ENCODE peak calls at places on chromosomes 12 and 14, in seven cellular contexts. W, O, Q, Z, V, H and M are unnamed samples.

GRCh38 chr12:124588689-124589318 is 21.4 kb upstream of the NCOR2 start:
- DNase-seq in W (no peak), O (peak), Q (peak), Z (no peak), V (no peak), H (peak), M (no peak)

GRCh38 chr12:52581481-52581880 is 7.8 kb upstream of the KRT74 start:
- DNase-seq in W (peak), O (peak), Q (no peak), Z (no peak), V (no peak), H (no peak), M (no peak)

GRCh38 chr12:88764781-88765470 is 184.7 kb upstream of the KITLG start:
- DNase-seq in W (no peak), O (no peak), Q (no peak), Z (no peak), V (no peak), H (no peak), M (no peak)

GRCh38 chr12:131766382-131767107 is 55.7 kb downstream of the SFSWAP start:
- DNase-seq in W (no peak), O (no peak), Q (no peak), Z (no peak), V (no peak), H (no peak), M (no peak)

GRCh38 chr14:91142214-91142668 is 28.4 kb downstream of the DGLUCY start:
- DNase-seq in W (no peak), O (no peak), Q (no peak), Z (no peak), V (no peak), H (no peak), M (peak)

GRCh38 chr12:112752298-112752697 is 39.2 kb upstream of the RPH3A start:
- DNase-seq in W (no peak), O (no peak), Q (no peak), Z (no peak), V (no peak), H (no peak), M (no peak)

GRCh38 chr12:68264864-68265256 is 11.5 kb upstream of the IL22 start:
- DNase-seq in W (no peak), O (no peak), Q (no peak), Z (no peak), V (no peak), H (no peak), M (no peak)

GRCh38 chr14:78131616-78132015 is 38.6 kb upstream of the NRXN3 start:
- DNase-seq in W (no peak), O (no peak), Q (no peak), Z (no peak), V (no peak), H (no peak), M (no peak)

GRCh38 chr12:29148958-29149690 is at the start of gene FAR2:
- DNase-seq in W (peak), O (peak), Q (no peak), Z (peak), V (no peak), H (no peak), M (peak)
- TF ChIP-seq POLR2A in W (no peak), O (no peak), Q (no peak), Z (no peak), V (peak), H (no peak), M (no peak)

GRCh38 chr12:27733052-27733656 is 22.5 kb downstream of the MRPS35 start:
- DNase-seq in W (peak), O (no peak), Q (no peak), Z (no peak), V (no peak), H (no peak), M (no peak)
- TF ChIP-seq POLR2A in W (no peak), O (no peak), Q (no peak), Z (no peak), V (no peak), H (no peak), M (no peak)

DNA sequence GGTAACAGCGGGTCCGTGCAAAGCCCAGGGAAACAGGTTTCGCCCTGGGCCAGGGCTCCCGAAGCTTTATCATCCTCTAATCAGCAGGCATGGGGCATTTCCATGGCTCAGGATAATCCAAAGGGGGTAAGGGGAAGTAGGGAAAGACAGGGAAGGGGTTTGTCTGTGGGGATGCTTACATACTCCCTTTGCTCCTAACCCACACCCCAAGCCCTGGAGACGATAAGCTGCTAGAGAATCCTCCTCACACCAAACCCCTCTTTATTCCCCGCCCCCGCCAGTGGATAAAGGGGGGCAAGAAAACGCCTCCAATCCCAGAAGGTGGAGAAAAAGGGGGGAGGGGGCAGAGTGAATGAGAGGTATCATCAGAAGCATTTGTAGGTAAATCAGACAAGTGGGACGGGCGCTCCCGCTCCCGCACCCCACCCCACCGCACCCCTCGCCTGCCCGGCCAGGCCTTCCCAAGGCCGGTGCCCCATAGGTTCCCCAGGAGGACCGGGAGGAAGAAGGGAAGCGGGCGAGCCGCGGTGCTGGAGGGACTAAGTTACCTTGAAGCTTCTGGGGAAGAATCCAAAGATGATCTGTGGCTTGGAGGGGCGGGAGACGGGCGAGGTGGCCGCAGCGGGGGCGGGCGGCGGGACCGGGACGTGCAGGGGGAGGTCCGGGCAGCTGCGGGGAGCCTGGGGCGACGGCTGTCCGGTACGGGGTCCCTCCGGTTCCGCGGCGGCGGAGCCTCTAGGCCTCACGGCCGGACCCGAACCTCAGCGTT is 762 bp downstream of the PPP2R5E start:
- DNase-seq in W (no peak), O (no peak), Q (no peak), Z (no peak), V (no peak), H (peak), M (peak)
- TF ChIP-seq POLR2A in W (no peak), O (no peak), Q (no peak), Z (no peak), V (no peak), H (no peak), M (no peak)

GRCh38 chr14:20799955-20800544 is 2.6 kb downstream of the RNASE1 start:
- DNase-seq in W (no peak), O (peak), Q (no peak), Z (peak), V (peak), H (no peak), M (no peak)
- TF ChIP-seq POLR2A in W (no peak), O (no peak), Q (no peak), Z (no peak), V (no peak), H (no peak), M (no peak)

GRCh38 chr12:6222009-6222702 is 22.0 kb downstream of the CD9 start:
- DNase-seq in W (no peak), O (peak), Q (no peak), Z (peak), V (no peak), H (no peak), M (no peak)
- TF ChIP-seq POLR2A in W (no peak), O (no peak), Q (no peak), Z (no peak), V (no peak), H (no peak), M (no peak)

GRCh38 chr12:122137229-122137628 is 36.8 kb downstream of the IL31 start:
- DNase-seq in W (no peak), O (no peak), Q (no peak), Z (no peak), V (no peak), H (no peak), M (no peak)

GRCh38 chr12:122138616-122139015 is 35.4 kb downstream of the IL31 start:
- DNase-seq in W (no peak), O (no peak), Q (no peak), Z (no peak), V (no peak), H (no peak), M (no peak)

GRCh38 chr12:122138181-122138580 is 35.8 kb downstream of the IL31 start:
- DNase-seq in W (no peak), O (no peak), Q (no peak), Z (no peak), V (no peak), H (no peak), M (no peak)

GRCh38 chr12:122139266-122139665 is 34.8 kb downstream of the IL31 start:
- DNase-seq in W (no peak), O (no peak), Q (no peak), Z (no peak), V (no peak), H (no peak), M (no peak)

GRCh38 chr12:122137681-122138080 is 36.3 kb downstream of the IL31 start:
- DNase-seq in W (no peak), O (no peak), Q (no peak), Z (no peak), V (no peak), H (no peak), M (no peak)
- TF ChIP-seq POLR2A in W (no peak), O (no peak), Q (no peak), Z (no peak), V (no peak), H (no peak), M (no peak)

GRCh38 chr14:73025544-73025943 is 1.4 kb downstream of the ZFYVE1 start:
- DNase-seq in W (peak), O (no peak), Q (no peak), Z (no peak), V (no peak), H (no peak), M (no peak)

GRCh38 chr14:73027984-73028383 is 1.1 kb upstream of the ZFYVE1 start:
- DNase-seq in W (no peak), O (no peak), Q (no peak), Z (no peak), V (no peak), H (no peak), M (no peak)

GRCh38 chr14:73027546-73027945 is 640 bp upstream of the ZFYVE1 start:
- DNase-seq in W (no peak), O (no peak), Q (no peak), Z (no peak), V (no peak), H (no peak), M (no peak)

GRCh38 chr14:73026243-73026844 is 562 bp downstream of the ZFYVE1 start:
- DNase-seq in W (no peak), O (no peak), Q (no peak), Z (no peak), V (no peak), H (no peak), M (peak)

GRCh38 chr14:73026845-73027542 is at the start of gene ZFYVE1:
- DNase-seq in W (peak), O (peak), Q (peak), Z (peak), V (peak), H (peak), M (peak)
- TF ChIP-seq POLR2A in W (peak), O (peak), Q (peak), Z (no peak), V (peak), H (peak), M (peak)

GRCh38 chr14:64501326-64502171 is 2.1 kb downstream of the ZBTB25 start:
- DNase-seq in W (peak), O (peak), Q (peak), Z (peak), V (no peak), H (peak), M (no peak)
- TF ChIP-seq POLR2A in W (no peak), O (peak), Q (no peak), Z (no peak), V (peak), H (peak), M (no peak)

DNA sequence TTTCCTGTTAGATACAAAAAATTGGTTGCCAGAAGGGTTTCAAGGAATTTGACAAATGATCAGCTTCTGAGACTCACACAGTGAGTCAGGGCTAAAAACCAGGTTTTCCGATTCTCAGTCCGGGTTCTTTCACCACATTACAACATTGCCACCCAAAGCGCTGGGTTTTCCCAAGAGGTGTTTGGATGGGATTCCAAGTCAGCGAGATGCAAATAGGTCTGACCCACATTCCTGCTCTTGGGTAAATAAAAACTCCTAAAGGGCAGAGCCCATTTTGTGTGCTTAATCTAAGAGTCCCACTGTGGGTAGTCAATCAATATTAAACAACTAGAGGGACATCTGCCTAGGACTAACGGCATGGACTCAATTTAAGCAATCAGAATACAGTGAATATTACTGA is 5.4 kb upstream of the RIC8B start:
- DNase-seq in W (peak), O (no peak), Q (no peak), Z (no peak), V (no peak), H (no peak), M (no peak)
- TF ChIP-seq POLR2A in W (no peak), O (no peak), Q (no peak), Z (no peak), V (no peak), H (no peak), M (no peak)

DNA sequence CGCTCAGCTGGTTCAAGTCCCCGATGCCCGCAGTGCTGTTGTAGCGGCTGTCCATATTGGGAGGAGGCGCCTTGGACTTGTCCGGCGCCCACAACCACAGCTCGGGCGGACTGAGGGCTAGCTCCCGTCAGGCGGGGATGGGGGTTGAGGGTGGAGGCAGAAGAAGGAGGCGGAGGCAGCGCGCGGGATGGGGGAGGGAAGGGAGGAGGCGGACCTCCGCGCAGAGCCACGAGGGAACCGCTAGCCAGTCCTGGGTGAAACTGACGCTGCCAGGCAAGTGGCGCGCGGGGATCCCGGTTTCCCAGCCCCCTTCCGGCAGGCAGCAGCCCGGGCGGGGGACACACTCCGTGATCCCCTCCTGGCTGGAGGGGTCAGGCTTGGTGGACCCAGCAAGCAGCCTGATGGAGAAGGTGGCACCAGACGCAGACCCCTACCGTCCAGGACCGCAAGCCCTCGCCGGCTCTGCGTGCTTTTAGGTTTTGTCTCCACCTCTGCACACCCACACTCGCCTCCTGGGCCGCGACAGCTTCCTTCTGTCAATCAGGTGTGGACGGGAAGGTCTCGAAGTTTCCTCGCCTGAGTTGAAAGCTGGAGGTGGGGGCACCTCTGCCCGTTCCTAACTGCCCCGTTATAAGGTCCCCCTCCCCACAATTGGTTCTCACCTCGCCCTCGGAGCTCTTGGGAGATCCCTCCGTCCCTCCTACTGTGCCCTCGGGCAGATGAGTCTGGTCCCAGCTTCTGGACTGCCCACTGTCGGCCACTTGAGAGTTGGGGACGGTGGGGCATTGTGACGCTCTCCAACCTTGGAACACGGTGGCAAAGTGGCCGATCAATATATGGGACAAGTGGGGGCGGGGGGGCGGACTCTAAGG is at the start of gene CPNE8:
- DNase-seq in W (peak), O (peak), Q (peak), Z (peak), V (peak), H (peak), M (peak)
- TF ChIP-seq POLR2A in W (peak), O (no peak), Q (peak), Z (no peak), V (peak), H (peak), M (peak)